ENCODE peak calls at places on chromosomes 6 and 20, in six cellular contexts. One of them, this sample, is unnamed.

GRCh38 chr6:116386581-116387299 is 16.0 kb downstream of the DSE start:
- DNase-seq in left ventricle myocardium inferior: no peak
- DNase-seq in DND-41: no peak
- DNase-seq in neural progenitor cell: no peak
- DNase-seq in pancreas: no peak
- DNase-seq in endothelial cell: no peak
- DNase-seq in this sample: no peak

GRCh38 chr6:7463785-7464184 is 74.2 kb downstream of the RIOK1 start:
- DNase-seq in left ventricle myocardium inferior: no peak
- DNase-seq in DND-41: no peak
- DNase-seq in neural progenitor cell: peak; percentile 79
- DNase-seq in pancreas: no peak
- DNase-seq in endothelial cell: no peak
- DNase-seq in this sample: no peak

GRCh38 chr6:38136547-38136946 is 317.0 kb downstream of the ZFAND3 start:
- DNase-seq in left ventricle myocardium inferior: no peak
- DNase-seq in DND-41: no peak
- DNase-seq in neural progenitor cell: no peak
- DNase-seq in pancreas: no peak
- DNase-seq in endothelial cell: no peak
- DNase-seq in this sample: no peak

GRCh38 chr6:157769776-157770430 is 53.1 kb upstream of the SNX9 start:
- DNase-seq in left ventricle myocardium inferior: no peak
- DNase-seq in DND-41: no peak
- DNase-seq in neural progenitor cell: no peak
- DNase-seq in pancreas: no peak
- DNase-seq in endothelial cell: no peak
- DNase-seq in this sample: no peak

GRCh38 chr6:11350294-11350693 is 117.8 kb upstream of the NEDD9 start:
- DNase-seq in left ventricle myocardium inferior: no peak
- DNase-seq in DND-41: no peak
- DNase-seq in neural progenitor cell: no peak
- DNase-seq in pancreas: no peak
- DNase-seq in endothelial cell: no peak
- DNase-seq in this sample: no peak

GRCh38 chr6:111566222-111566717 is 39.4 kb downstream of the TRAF3IP2 start:
- DNase-seq in left ventricle myocardium inferior: no peak
- DNase-seq in DND-41: peak; percentile 46
- DNase-seq in neural progenitor cell: no peak
- DNase-seq in pancreas: no peak
- DNase-seq in endothelial cell: no peak
- DNase-seq in this sample: no peak

GRCh38 chr6:111761783-111762312 is 111.4 kb downstream of the FYN start:
- DNase-seq in left ventricle myocardium inferior: no peak
- DNase-seq in DND-41: no peak
- DNase-seq in neural progenitor cell: peak; percentile 15
- DNase-seq in pancreas: no peak
- DNase-seq in endothelial cell: no peak
- DNase-seq in this sample: no peak

GRCh38 chr20:38601216-38602184 is at the start of gene ARHGAP40:
- DNase-seq in left ventricle myocardium inferior: no peak
- DNase-seq in DND-41: no peak
- DNase-seq in neural progenitor cell: peak; percentile 51
- DNase-seq in pancreas: peak; percentile 32
- DNase-seq in endothelial cell: peak; percentile 30
- DNase-seq in this sample: peak; percentile 88

GRCh38 chr20:50904067-50904570 is 27.1 kb downstream of the ADNP start:
- DNase-seq in left ventricle myocardium inferior: no peak
- DNase-seq in DND-41: no peak
- DNase-seq in neural progenitor cell: no peak
- DNase-seq in pancreas: no peak
- DNase-seq in endothelial cell: no peak
- DNase-seq in this sample: no peak

GRCh38 chr6:107704377-107705013 is 119.6 kb downstream of the SCML4 start:
- DNase-seq in left ventricle myocardium inferior: no peak
- DNase-seq in DND-41: peak; percentile 43
- DNase-seq in neural progenitor cell: peak; percentile 67
- DNase-seq in pancreas: no peak
- DNase-seq in endothelial cell: peak; percentile 46
- DNase-seq in this sample: peak; percentile 27

GRCh38 chr6:162488444-162488843 is 239.1 kb downstream of the PRKN start:
- DNase-seq in left ventricle myocardium inferior: no peak
- DNase-seq in DND-41: no peak
- DNase-seq in neural progenitor cell: no peak
- DNase-seq in pancreas: no peak
- DNase-seq in endothelial cell: no peak
- DNase-seq in this sample: no peak

GRCh38 chr6:15462717-15463525 is 199.9 kb downstream of the DTNBP1 start:
- DNase-seq in left ventricle myocardium inferior: no peak
- DNase-seq in DND-41: no peak
- DNase-seq in neural progenitor cell: no peak
- DNase-seq in pancreas: no peak
- DNase-seq in endothelial cell: no peak
- DNase-seq in this sample: no peak

GRCh38 chr6:132728616-132729015 is 14.8 kb upstream of the VNN1 start:
- DNase-seq in left ventricle myocardium inferior: no peak
- DNase-seq in DND-41: no peak
- DNase-seq in neural progenitor cell: peak; percentile 45
- DNase-seq in pancreas: no peak
- DNase-seq in endothelial cell: peak; percentile 11
- DNase-seq in this sample: no peak
- TF ChIP-seq CTCF in left ventricle myocardium inferior: no peak
- TF ChIP-seq CTCF in DND-41: peak; percentile 12
- TF ChIP-seq CTCF in neural progenitor cell: peak; percentile 45
- TF ChIP-seq CTCF in pancreas: no peak
- TF ChIP-seq CTCF in endothelial cell: peak; percentile 15
- TF ChIP-seq CTCF in this sample: no peak

GRCh38 chr20:58246346-58246745 is 17.9 kb upstream of the ANKRD60 start:
- DNase-seq in left ventricle myocardium inferior: no peak
- DNase-seq in DND-41: no peak
- DNase-seq in neural progenitor cell: peak; percentile 42
- DNase-seq in pancreas: no peak
- DNase-seq in endothelial cell: peak; percentile 35
- DNase-seq in this sample: peak; percentile 19
- TF ChIP-seq CTCF in left ventricle myocardium inferior: peak; percentile 38
- TF ChIP-seq CTCF in DND-41: peak; percentile 36
- TF ChIP-seq CTCF in neural progenitor cell: peak; percentile 47
- TF ChIP-seq CTCF in pancreas: no peak
- TF ChIP-seq CTCF in endothelial cell: peak; percentile 15
- TF ChIP-seq CTCF in this sample: peak; percentile 34

GRCh38 chr6:166259296-166259977 is 48.8 kb downstream of the PRR18 start:
- DNase-seq in left ventricle myocardium inferior: no peak
- DNase-seq in DND-41: peak; percentile 39
- DNase-seq in neural progenitor cell: peak; percentile 77
- DNase-seq in pancreas: no peak
- DNase-seq in endothelial cell: no peak
- DNase-seq in this sample: no peak
- TF ChIP-seq CTCF in left ventricle myocardium inferior: no peak
- TF ChIP-seq CTCF in DND-41: no peak
- TF ChIP-seq CTCF in neural progenitor cell: no peak
- TF ChIP-seq CTCF in pancreas: no peak
- TF ChIP-seq CTCF in endothelial cell: no peak
- TF ChIP-seq CTCF in this sample: no peak

GRCh38 chr20:9608639-9609440 is 94.5 kb downstream of the LAMP5 start:
- DNase-seq in left ventricle myocardium inferior: no peak
- DNase-seq in DND-41: no peak
- DNase-seq in neural progenitor cell: no peak
- DNase-seq in pancreas: no peak
- DNase-seq in endothelial cell: no peak
- DNase-seq in this sample: no peak

GRCh38 chr20:9613871-9614270 is 99.5 kb downstream of the LAMP5 start:
- DNase-seq in left ventricle myocardium inferior: no peak
- DNase-seq in DND-41: no peak
- DNase-seq in neural progenitor cell: no peak
- DNase-seq in pancreas: no peak
- DNase-seq in endothelial cell: no peak
- DNase-seq in this sample: no peak

GRCh38 chr20:9611921-9612320 is 97.5 kb downstream of the LAMP5 start:
- DNase-seq in left ventricle myocardium inferior: no peak
- DNase-seq in DND-41: no peak
- DNase-seq in neural progenitor cell: no peak
- DNase-seq in pancreas: no peak
- DNase-seq in endothelial cell: no peak
- DNase-seq in this sample: no peak

GRCh38 chr20:9610665-9611064 is 96.3 kb downstream of the LAMP5 start:
- DNase-seq in left ventricle myocardium inferior: no peak
- DNase-seq in DND-41: no peak
- DNase-seq in neural progenitor cell: no peak
- DNase-seq in pancreas: no peak
- DNase-seq in endothelial cell: no peak
- DNase-seq in this sample: no peak

DNA sequence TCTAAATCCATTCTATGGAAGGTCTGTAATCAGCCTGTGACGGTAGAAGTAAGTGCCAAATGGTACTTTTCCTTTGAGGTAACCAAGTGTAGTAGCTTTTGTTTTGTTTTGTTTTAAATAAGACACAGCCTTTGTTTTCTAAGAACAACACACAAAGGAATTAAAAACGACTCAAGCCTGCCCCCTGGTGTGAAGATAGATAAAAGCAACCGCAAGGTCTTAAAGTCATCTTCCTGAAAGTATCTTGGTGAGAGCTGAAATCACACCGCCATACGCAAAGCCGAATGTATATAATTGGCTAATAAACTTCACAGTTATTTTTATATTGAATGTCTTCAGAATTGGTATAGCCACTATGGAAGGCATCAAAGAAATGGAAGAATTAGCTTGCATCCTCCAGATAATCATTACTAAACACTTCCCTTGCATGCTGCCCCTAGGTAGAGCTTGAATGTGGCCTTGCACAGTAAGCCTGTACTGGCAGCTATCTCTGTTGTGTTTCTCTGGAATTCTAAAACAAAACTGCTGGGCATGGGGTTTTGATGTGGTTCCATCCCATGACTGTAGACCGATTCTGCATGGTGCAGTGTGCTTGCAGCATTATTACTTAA is 95.6 kb downstream of the LAMP5 start:
- DNase-seq in left ventricle myocardium inferior: no peak
- DNase-seq in DND-41: peak; percentile 66
- DNase-seq in neural progenitor cell: peak; percentile 85
- DNase-seq in pancreas: no peak
- DNase-seq in endothelial cell: peak; percentile 70
- DNase-seq in this sample: no peak
- TF ChIP-seq CTCF in left ventricle myocardium inferior: peak; percentile 80
- TF ChIP-seq CTCF in DND-41: peak; percentile 83
- TF ChIP-seq CTCF in neural progenitor cell: peak; percentile 84
- TF ChIP-seq CTCF in pancreas: peak; percentile 63
- TF ChIP-seq CTCF in endothelial cell: peak; percentile 83
- TF ChIP-seq CTCF in this sample: no peak

GRCh38 chr6:28988536-28989415 is 16.3 kb downstream of the ZNF311 start:
- DNase-seq in left ventricle myocardium inferior: peak; percentile 36
- DNase-seq in DND-41: no peak
- DNase-seq in neural progenitor cell: peak; percentile 95
- DNase-seq in pancreas: no peak
- DNase-seq in endothelial cell: peak; percentile 93
- DNase-seq in this sample: no peak
- TF ChIP-seq CTCF in left ventricle myocardium inferior: peak; percentile 38
- TF ChIP-seq CTCF in DND-41: no peak
- TF ChIP-seq CTCF in neural progenitor cell: peak; percentile 81
- TF ChIP-seq CTCF in pancreas: peak; percentile 10
- TF ChIP-seq CTCF in endothelial cell: peak; percentile 74
- TF ChIP-seq CTCF in this sample: no peak

GRCh38 chr6:145453376-145453775 is 281.9 kb downstream of the EPM2A start:
- DNase-seq in left ventricle myocardium inferior: no peak
- DNase-seq in DND-41: no peak
- DNase-seq in neural progenitor cell: peak; percentile 3
- DNase-seq in pancreas: no peak
- DNase-seq in endothelial cell: no peak
- DNase-seq in this sample: no peak
- TF ChIP-seq CTCF in left ventricle myocardium inferior: no peak
- TF ChIP-seq CTCF in DND-41: no peak
- TF ChIP-seq CTCF in neural progenitor cell: peak; percentile 49
- TF ChIP-seq CTCF in pancreas: peak; percentile 16
- TF ChIP-seq CTCF in endothelial cell: peak; percentile 79
- TF ChIP-seq CTCF in this sample: no peak

GRCh38 chr6:51514396-51515051 is 572.9 kb downstream of the PKHD1 start:
- DNase-seq in left ventricle myocardium inferior: no peak
- DNase-seq in DND-41: no peak
- DNase-seq in neural progenitor cell: peak; percentile 24
- DNase-seq in pancreas: no peak
- DNase-seq in endothelial cell: no peak
- DNase-seq in this sample: no peak
- TF ChIP-seq CTCF in left ventricle myocardium inferior: no peak
- TF ChIP-seq CTCF in DND-41: no peak
- TF ChIP-seq CTCF in neural progenitor cell: no peak
- TF ChIP-seq CTCF in pancreas: no peak
- TF ChIP-seq CTCF in endothelial cell: no peak
- TF ChIP-seq CTCF in this sample: no peak

This sample was measured in Calu3.